ENCODE peak calls at places on chromosomes 6 and 20, in four cellular contexts. B, I, R and K are unnamed samples.

GRCh38 chr6:150914372-150914771 is 48.9 kb downstream of the MTHFD1L start:
- DNase-seq in B (no peak), I (no peak), R (no peak), K (no peak)

GRCh38 chr20:3701061-3701998 is 11.1 kb downstream of the SIGLEC1 start:
- DNase-seq in B (no peak), I (no peak), R (no peak), K (no peak)

GRCh38 chr6:85360794-85361642 is 88.9 kb upstream of the NT5E start:
- DNase-seq in B (no peak), I (peak), R (peak), K (peak)

GRCh38 chr20:370977-371754 is 9.4 kb upstream of the TRIB3 start:
- DNase-seq in B (no peak), I (no peak), R (peak), K (no peak)

GRCh38 chr6:63589955-63590411 is 17.7 kb downstream of the LOC128125822 start:
- DNase-seq in B (no peak), I (no peak), R (no peak), K (no peak)

GRCh38 chr6:18422136-18422535 is 35.0 kb downstream of the RNF144B start:
- DNase-seq in B (no peak), I (no peak), R (no peak), K (no peak)

GRCh38 chr20:57469418-57470211 is 55.3 kb downstream of the CTCFL start:
- DNase-seq in B (no peak), I (no peak), R (no peak), K (no peak)

GRCh38 chr6:99225172-99225571 is 124.3 kb downstream of the FAXC start:
- DNase-seq in B (no peak), I (no peak), R (no peak), K (no peak)

GRCh38 chr6:21808045-21808470 is 214.5 kb downstream of the SOX4 start:
- DNase-seq in B (no peak), I (peak), R (peak), K (peak)

GRCh38 chr6:28474441-28475219 is 31.3 kb upstream of the ZSCAN23 start:
- DNase-seq in B (no peak), I (peak), R (peak), K (peak)

GRCh38 chr6:82337688-82338257 is 25.8 kb upstream of the TPBG start:
- DNase-seq in B (no peak), I (no peak), R (peak), K (no peak)

GRCh38 chr20:62277253-62277652 is 25.5 kb upstream of the ADRM1 start:
- DNase-seq in B (no peak), I (no peak), R (no peak), K (no peak)

GRCh38 chr6:51959744-51960383 is 127.5 kb downstream of the PKHD1 start:
- DNase-seq in B (no peak), I (peak), R (peak), K (peak)

GRCh38 chr20:48653706-48654051 is 174.1 kb downstream of the PREX1 start:
- DNase-seq in B (no peak), I (no peak), R (no peak), K (no peak)

GRCh38 chr6:54053893-54054391 is 57.3 kb upstream of the MLIP start:
- DNase-seq in B (no peak), I (peak), R (peak), K (peak)

GRCh38 chr6:139334791-139335446 is 39.5 kb downstream of the CITED2 start:
- DNase-seq in B (no peak), I (peak), R (peak), K (peak)

GRCh38 chr20:45138451-45139300 is 14.4 kb upstream of the WFDC12 start:
- DNase-seq in B (no peak), I (peak), R (peak), K (no peak)

GRCh38 chr6:122628714-122629113 is 18.5 kb downstream of the PKIB start:
- DNase-seq in B (no peak), I (no peak), R (no peak), K (no peak)

GRCh38 chr6:116330511-116330910 is 40.2 kb upstream of the DSE start:
- DNase-seq in B (no peak), I (peak), R (no peak), K (no peak)